ENCODE peak calls at places on chromosomes 16 and 17, in seven cellular contexts. M is mesothelial cell of epicardium; A is psoas muscle; S is adrenal gland; C is KG1; U is activated CD8-positive, alpha-beta memory T cell treated with anti-CD3 and anti-CD28 coated beads for 48 hours; Z is nephron progenitor cell. D is an unnamed sample.
A peak's percentile ranks its signal among the peaks of the same experiment; 100 is the strongest.

GRCh38 chr16:53209489-53209888 is 154.7 kb downstream of the CHD9 start:
- DNase-seq in M (no peak), A (no peak), S (no peak), C (no peak), U (no peak), Z (no peak), D (no peak)

GRCh38 chr16:35342012-35342411 is 1882.6 kb downstream of the TP53TG3F start:
- DNase-seq in M (no peak), A (no peak), S (no peak), C (no peak), U (no peak), Z (no peak), D (no peak)

GRCh38 chr16:54647731-54648221 is 282.9 kb upstream of the IRX5 start:
- DNase-seq in M (no peak), A (no peak), S (no peak), C (no peak), U (no peak), Z (no peak), D (no peak)

GRCh38 chr16:65176603-65177002 is 54.7 kb upstream of the CDH11 start:
- DNase-seq in M (no peak), A (no peak), S (peak; percentile 27), C (no peak), U (no peak), Z (no peak), D (no peak)

GRCh38 chr17:80110447-80110812 is 9.0 kb downstream of the GAA start:
- DNase-seq in M (no peak), A (no peak), S (no peak), C (no peak), U (no peak), Z (no peak), D (no peak)

GRCh38 chr16:53643474-53643873 is 60.2 kb downstream of the RPGRIP1L start:
- DNase-seq in M (no peak), A (no peak), S (no peak), C (no peak), U (no peak), Z (no peak), D (no peak)

GRCh38 chr17:57387575-57387974 is 131.3 kb downstream of the MSI2 start:
- DNase-seq in M (no peak), A (no peak), S (no peak), C (no peak), U (no peak), Z (no peak), D (no peak)

GRCh38 chr16:2473425-2473926 is 1.5 kb upstream of the TBC1D24 start:
- DNase-seq in M (no peak), A (no peak), S (no peak), C (no peak), U (no peak), Z (peak; percentile 67), D (no peak)

GRCh38 chr16:80294172-80294571 is 246.6 kb upstream of the DYNLRB2 start:
- DNase-seq in M (no peak), A (no peak), S (no peak), C (no peak), U (no peak), Z (no peak), D (no peak)

GRCh38 chr17:74332017-74332650 is 6.1 kb downstream of the KIF19 start:
- DNase-seq in M (no peak), A (no peak), S (no peak), C (no peak), U (no peak), Z (no peak), D (no peak)

GRCh38 chr17:28828294-28829040 is 14.1 kb downstream of the FAM222B start:
- DNase-seq in M (no peak), A (no peak), S (no peak), C (no peak), U (no peak), Z (no peak), D (no peak)

GRCh38 chr17:68572138-68572842 is 28.9 kb downstream of the FAM20A start:
- DNase-seq in M (no peak), A (no peak), S (no peak), C (no peak), U (no peak), Z (no peak), D (no peak)

GRCh38 chr17:75178453-75178852 is 4.3 kb downstream of the SUMO2 start:
- DNase-seq in M (no peak), A (no peak), S (no peak), C (no peak), U (no peak), Z (no peak), D (no peak)

GRCh38 chr16:81551821-81552304 is 107.3 kb downstream of the CMIP start:
- DNase-seq in M (no peak), A (no peak), S (peak; percentile 91), C (no peak), U (no peak), Z (no peak), D (no peak)

GRCh38 chr16:19559242-19559910 is 3.9 kb downstream of the VPS35L start:
- DNase-seq in M (no peak), A (no peak), S (no peak), C (peak; percentile 28), U (no peak), Z (peak; percentile 10), D (peak; percentile 50)

GRCh38 chr16:67029249-67030096 is 524 bp downstream of the CBFB start:
- DNase-seq in M (no peak), A (peak; percentile 86), S (peak; percentile 69), C (no peak), U (peak; percentile 31), Z (peak; percentile 58), D (peak; percentile 48)

GRCh38 chr17:75877752-75878173 is 618 bp downstream of the TRIM47 start:
- DNase-seq in M (peak; percentile 64), A (peak; percentile 87), S (peak; percentile 72), C (peak; percentile 6), U (no peak), Z (peak; percentile 79), D (peak; percentile 84)

GRCh38 chr16:31502981-31503380 is 5.2 kb downstream of the RUSF1 start:
- DNase-seq in M (no peak), A (no peak), S (no peak), C (no peak), U (no peak), Z (no peak), D (no peak)

GRCh38 chr16:84774810-84775209 is 45.0 kb upstream of the CRISPLD2 start:
- DNase-seq in M (no peak), A (peak; percentile 71), S (no peak), C (no peak), U (no peak), Z (no peak), D (no peak)

GRCh38 chr17:82320956-82321927 is 3.8 kb upstream of the CD7 start:
- DNase-seq in M (no peak), A (no peak), S (no peak), C (no peak), U (no peak), Z (peak; percentile 68), D (peak; percentile 72)

GRCh38 chr16:85331685-85332084 is 219.4 kb upstream of the CIBAR2 start:
- DNase-seq in M (no peak), A (no peak), S (no peak), C (no peak), U (no peak), Z (no peak), D (no peak)

GRCh38 chr17:29589524-29590260 is at the start of gene GIT1:
- DNase-seq in M (peak; percentile 81), A (peak; percentile 92), S (peak; percentile 83), C (peak; percentile 60), U (peak; percentile 76), Z (peak; percentile 89), D (peak; percentile 91)

GRCh38 chr17:14321476-14321949 is 20.6 kb downstream of the HS3ST3B1 start:
- DNase-seq in M (no peak), A (no peak), S (no peak), C (no peak), U (no peak), Z (no peak), D (no peak)

D was measured in Calu3.